ENCODE peak calls at places on chromosomes 1 and 21, in seven cellular contexts. C, F, S, I, Y, J and O are unnamed samples.

GRCh38 chr1:202134645-202135172 is 9.8 kb downstream of the ARL8A start:
- DNase-seq in C (no peak), J (no peak), F (no peak), I (no peak), Y (no peak), S (no peak), O (no peak)

GRCh38 chr1:241849345-241849695 is 1.3 kb downstream of the EXO1 start:
- DNase-seq in Y (no peak), J (no peak), I (no peak), C (no peak), F (no peak), S (no peak), O (no peak)

GRCh38 chr1:24047101-24047459 is 64.9 kb downstream of the MYOM3 start:
- DNase-seq in F (no peak), S (peak), J (peak), I (peak), C (peak), Y (peak), O (peak)

GRCh38 chr1:2242814-2243725 is 15.0 kb downstream of the SKI start:
- DNase-seq in Y (peak), I (no peak), S (peak), F (no peak), J (no peak), C (no peak), O (no peak)

GRCh38 chr1:230148768-230149469 is 81.9 kb downstream of the GALNT2 start:
- DNase-seq in J (no peak), Y (no peak), F (no peak), S (no peak), C (no peak), I (no peak), O (no peak)

GRCh38 chr1:171984850-171985485 is 143.7 kb downstream of the DNM3 start:
- DNase-seq in Y (peak), F (peak), J (peak), C (peak), I (peak), S (peak), O (no peak)

GRCh38 chr1:186474208-186474607 is 13.3 kb upstream of the PDC start:
- DNase-seq in J (peak), S (no peak), F (peak), C (peak), I (no peak), Y (peak), O (peak)

GRCh38 chr1:39571178-39571483 is 5.5 kb downstream of the PABPC4 start:
- DNase-seq in C (no peak), S (no peak), I (no peak), F (no peak), J (no peak), Y (no peak), O (no peak)

GRCh38 chr1:20685739-20686138 is 24.6 kb upstream of the DDOST start:
- DNase-seq in J (no peak), F (no peak), I (no peak), C (no peak), Y (no peak), S (no peak), O (no peak)

GRCh38 chr1:148310807-148311206 is 158.7 kb upstream of the NBPF11 start:
- DNase-seq in I (no peak), F (no peak), S (no peak), J (no peak), C (no peak), Y (no peak), O (no peak)

GRCh38 chr1:163090321-163090945 is 21.3 kb downstream of the RGS4 start:
- DNase-seq in C (peak), F (peak), J (peak), Y (peak), I (no peak), S (peak), O (peak)

GRCh38 chr1:112674986-112675727 is 698 bp downstream of the MOV10 start:
- DNase-seq in S (peak), J (peak), C (peak), F (peak), Y (peak), I (no peak), O (peak)

GRCh38 chr21:41579692-41580091 is 71.7 kb upstream of the TMPRSS2 start:
- DNase-seq in I (no peak), S (no peak), J (no peak), F (no peak), C (no peak), Y (no peak), O (no peak)

GRCh38 chr1:160308451-160309182 is 23.7 kb upstream of the PEX19 start:
- DNase-seq in I (no peak), Y (no peak), J (no peak), C (no peak), S (peak), F (no peak), O (no peak)

GRCh38 chr1:67853704-67854103 is 20.4 kb upstream of the GNG12 start:
- DNase-seq in S (peak), C (peak), I (peak), F (peak), Y (peak), J (peak), O (peak)

GRCh38 chr1:7384121-7384520 is 387.0 kb upstream of the VAMP3 start:
- DNase-seq in J (no peak), I (no peak), S (no peak), C (no peak), Y (no peak), F (no peak), O (no peak)

GRCh38 chr1:52876843-52877242 is 34.3 kb downstream of the ZYG11A start:
- DNase-seq in I (no peak), F (peak), S (no peak), Y (no peak), C (no peak), J (no peak), O (no peak)
- H3K9ac ChIP-seq in I (no peak), F (no peak), S (no peak), Y (no peak), C (no peak), J (no peak), O (no peak)

GRCh38 chr1:58895082-58895481 is 111.2 kb upstream of the JUN start:
- DNase-seq in J (no peak), F (no peak), I (no peak), S (no peak), Y (no peak), C (no peak), O (no peak)
- H3K9ac ChIP-seq in J (no peak), F (no peak), I (no peak), S (no peak), Y (no peak), C (no peak), O (no peak)

GRCh38 chr1:236806634-236807033 is 11.5 kb downstream of the MTR start:
- DNase-seq in C (no peak), S (no peak), F (no peak), Y (no peak), J (no peak), I (no peak), O (no peak)
- H3K9ac ChIP-seq in C (no peak), S (no peak), F (no peak), Y (no peak), J (no peak), I (no peak), O (no peak)

DNA sequence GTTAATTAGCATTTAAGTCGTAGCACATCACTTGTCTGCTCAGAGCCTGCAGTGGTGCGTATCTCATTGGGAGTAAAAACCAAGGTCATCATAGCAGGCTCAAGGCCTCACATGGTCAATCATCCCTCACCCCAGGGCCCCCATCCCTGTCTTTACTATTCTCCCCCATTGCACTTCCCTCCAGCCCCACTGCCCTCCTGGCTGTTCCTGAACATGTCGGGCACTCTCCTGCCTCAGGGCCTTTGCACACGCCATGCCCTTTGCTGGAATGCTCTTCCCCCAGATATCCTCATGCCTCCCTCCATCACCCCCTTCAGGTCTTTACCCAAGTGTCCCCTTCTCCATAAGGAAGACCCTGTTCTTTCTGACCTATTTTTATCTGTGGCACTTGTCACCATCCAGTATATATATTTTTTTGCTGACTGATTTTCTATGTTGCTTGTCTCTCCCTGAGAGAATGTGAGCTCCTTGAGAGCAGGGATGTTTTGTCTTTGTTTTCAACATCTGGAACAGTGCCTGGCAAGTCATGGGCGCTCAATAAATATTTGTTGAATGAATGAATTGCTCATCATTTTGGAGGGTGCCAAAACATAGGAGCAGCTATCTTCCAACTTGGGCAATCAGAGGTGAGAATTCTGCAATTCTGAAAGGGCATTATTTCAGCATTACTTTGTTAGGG is 74.1 kb upstream of the POU3F1 start:
- DNase-seq in J (no peak), F (no peak), Y (no peak), C (no peak), I (no peak), S (peak), O (no peak)
- H3K9ac ChIP-seq in J (no peak), F (no peak), Y (no peak), C (no peak), I (no peak), S (no peak), O (no peak)

GRCh38 chr1:8754993-8755392 is 62.4 kb downstream of the RERE start:
- DNase-seq in S (no peak), C (no peak), J (peak), I (no peak), F (no peak), Y (no peak), O (no peak)
- H3K9ac ChIP-seq in S (no peak), C (no peak), J (no peak), I (no peak), F (no peak), Y (no peak), O (no peak)

DNA sequence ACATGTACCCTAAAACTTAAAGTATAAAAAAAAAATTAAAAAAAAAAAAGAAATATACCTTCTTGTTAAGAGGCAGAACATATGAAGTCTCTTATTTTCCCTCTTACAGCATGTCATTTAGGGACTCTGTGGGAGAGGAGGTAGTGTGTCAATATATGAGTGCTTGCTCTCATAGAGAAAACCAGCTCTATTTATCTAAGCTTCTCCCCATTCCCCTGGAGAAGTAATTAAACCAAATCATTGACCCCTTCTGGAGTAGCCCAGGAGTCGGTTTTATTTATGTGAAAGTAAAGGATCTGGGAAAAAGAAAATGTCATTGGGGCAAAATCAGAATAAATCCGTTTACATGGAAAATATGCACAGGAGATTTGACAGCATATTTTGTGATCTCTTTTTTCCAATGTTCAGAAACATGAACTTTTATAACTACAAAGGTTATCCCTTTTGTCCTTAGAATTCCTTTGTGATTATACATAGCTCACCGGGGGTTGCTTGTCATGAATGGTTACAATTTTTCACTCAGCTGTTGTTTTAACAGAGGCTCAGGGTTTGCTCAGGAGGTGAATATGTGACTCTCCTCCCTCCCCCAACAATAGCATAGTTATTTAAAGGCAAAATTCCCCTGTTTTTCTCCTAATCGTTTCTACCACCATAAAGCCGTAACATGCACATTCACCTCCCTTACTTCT is 114.5 kb upstream of the C1orf21 start:
- DNase-seq in C (peak), Y (no peak), S (peak), J (peak), I (no peak), F (no peak), O (no peak)
- H3K9ac ChIP-seq in C (no peak), Y (no peak), S (no peak), J (peak), I (no peak), F (no peak), O (no peak)

GRCh38 chr1:231421616-231421970 is 494 bp downstream of the EGLN1 start:
- DNase-seq in Y (peak), F (peak), I (no peak), S (peak), C (peak), J (no peak), O (peak)
- H3K9ac ChIP-seq in Y (peak), F (peak), I (peak), S (peak), C (peak), J (peak), O (peak)

GRCh38 chr21:45320261-45320990 is 32.7 kb upstream of the POFUT2 start:
- DNase-seq in S (no peak), C (no peak), Y (no peak), I (no peak), F (no peak), J (no peak), O (no peak)
- H3K9ac ChIP-seq in S (no peak), C (no peak), Y (peak), I (no peak), F (no peak), J (peak), O (no peak)